ENCODE peak calls at places on chromosomes 7 and 10, in seven cellular contexts. X, A, N, Q, F, G and C are unnamed samples.

GRCh38 chr7:12127490-12127889 is 83.6 kb upstream of the TMEM106B start:
- DNase-seq in A (no peak), F (no peak), G (no peak), Q (no peak), X (peak), N (peak), C (no peak)

GRCh38 chr10:52316005-52316404 is 1.9 kb downstream of the DKK1 start:
- DNase-seq in A (no peak), X (no peak), G (no peak), F (no peak), N (peak), Q (no peak), C (no peak)

GRCh38 chr7:140304071-140304799 is 94.1 kb downstream of the SLC37A3 start:
- DNase-seq in X (peak), N (peak), G (no peak), F (no peak), Q (no peak), A (no peak), C (no peak)

GRCh38 chr10:124092270-124093075 is 925 bp downstream of the CHST15 start:
- DNase-seq in F (peak), A (peak), X (peak), N (no peak), Q (no peak), G (no peak), C (no peak)

GRCh38 chr7:103573479-103574058 is 127.6 kb upstream of the SLC26A5 start:
- DNase-seq in F (no peak), X (peak), A (peak), N (peak), Q (no peak), G (no peak), C (no peak)

GRCh38 chr7:84847790-84848189 is 339.1 kb downstream of the SEMA3D start:
- DNase-seq in G (no peak), X (peak), A (no peak), F (no peak), N (peak), Q (no peak), C (no peak)

GRCh38 chr7:158299607-158300006 is 288.0 kb downstream of the PTPRN2 start:
- DNase-seq in N (no peak), F (no peak), A (no peak), G (no peak), Q (no peak), X (no peak), C (no peak)

GRCh38 chr7:153576096-153576495 is 476.1 kb upstream of the DPP6 start:
- DNase-seq in F (no peak), X (no peak), A (no peak), N (no peak), G (no peak), Q (no peak), C (no peak)

GRCh38 chr10:58742141-58742540 is 229.5 kb downstream of the BICC1 start:
- DNase-seq in F (no peak), X (peak), Q (no peak), A (no peak), G (no peak), N (peak), C (no peak)

GRCh38 chr10:3439183-3439582 is 266.6 kb upstream of the PITRM1 start:
- DNase-seq in F (no peak), A (no peak), X (no peak), Q (no peak), G (no peak), N (no peak), C (no peak)

GRCh38 chr10:74008212-74008731 is 10.4 kb downstream of the VCL start:
- DNase-seq in A (no peak), Q (no peak), F (no peak), G (no peak), X (peak), N (peak), C (no peak)

GRCh38 chr7:2522780-2523433 is 3.3 kb downstream of the LFNG start:
- DNase-seq in F (no peak), A (no peak), N (no peak), Q (no peak), G (no peak), X (peak), C (no peak)

GRCh38 chr7:105224884-105225651 is 163.7 kb downstream of the SRPK2 start:
- DNase-seq in Q (no peak), N (peak), F (no peak), X (peak), G (no peak), A (no peak), C (no peak)

GRCh38 chr10:18005781-18006456 is 54.2 kb downstream of the SLC39A12 start:
- DNase-seq in G (no peak), F (peak), Q (no peak), N (peak), A (no peak), X (peak), C (no peak)

GRCh38 chr7:130614449-130614848 is 54.1 kb downstream of the COPG2 start:
- DNase-seq in Q (no peak), N (no peak), A (no peak), X (no peak), F (no peak), G (no peak), C (no peak)

GRCh38 chr10:126186746-126187145 is 201.5 kb downstream of the ADAM12 start:
- DNase-seq in X (peak), N (no peak), A (no peak), G (no peak), Q (no peak), F (no peak), C (no peak)

GRCh38 chr10:30392564-30392990 is 41.4 kb upstream of the MAP3K8 start:
- DNase-seq in X (peak), A (peak), G (peak), F (peak), Q (peak), N (peak), C (peak)

GRCh38 chr7:93231264-93231663 is 902 bp upstream of the VPS50 start:
- DNase-seq in Q (no peak), F (no peak), A (no peak), N (peak), X (no peak), G (no peak), C (no peak)

GRCh38 chr7:149321978-149322541 is 60.1 kb downstream of the ZNF783 start:
- DNase-seq in N (peak), G (no peak), F (no peak), A (no peak), X (peak), Q (no peak), C (no peak)

GRCh38 chr10:84715911-84716310 is 387.5 kb downstream of the CCSER2 start:
- DNase-seq in N (no peak), G (peak), F (no peak), Q (no peak), X (peak), A (peak), C (no peak)

GRCh38 chr10:85545874-85546273 is 820.7 kb downstream of the GRID1 start:
- DNase-seq in G (no peak), F (no peak), A (no peak), X (no peak), Q (no peak), N (no peak), C (no peak)

GRCh38 chr10:58152698-58153263 is 114.9 kb downstream of the IPMK start:
- DNase-seq in N (peak), A (peak), X (peak), F (peak), Q (peak), G (no peak), C (no peak)

GRCh38 chr7:75650671-75651070 is 88.1 kb downstream of the HIP1 start:
- DNase-seq in N (no peak), G (peak), Q (no peak), F (peak), X (no peak), A (no peak), C (no peak)

GRCh38 chr10:60518745-60519144 is 129.1 kb upstream of the ANK3 start:
- DNase-seq in N (no peak), A (no peak), G (no peak), F (no peak), Q (no peak), X (no peak), C (no peak)

GRCh38 chr7:2663121-2663886 is 24.7 kb upstream of the AMZ1 start:
- DNase-seq in A (no peak), X (no peak), N (no peak), Q (no peak), F (no peak), G (no peak), C (no peak)

GRCh38 chr7:95342642-95343252 is 18.4 kb upstream of the PON1 start:
- DNase-seq in G (no peak), N (no peak), Q (no peak), F (no peak), X (no peak), A (no peak), C (no peak)

GRCh38 chr10:101161494-101162299 is 30.6 kb downstream of the TLX1 start:
- DNase-seq in G (peak), N (peak), F (peak), A (peak), X (peak), Q (peak), C (peak)

GRCh38 chr7:18320422-18320821 is 175.1 kb upstream of the HDAC9 start:
- DNase-seq in F (no peak), A (no peak), G (no peak), N (no peak), X (no peak), Q (no peak), C (no peak)

GRCh38 chr10:107072028-107072427 is 92.5 kb downstream of the SORCS1 start:
- DNase-seq in A (no peak), N (no peak), Q (no peak), X (no peak), F (no peak), G (no peak), C (no peak)

GRCh38 chr7:3210531-3210930 is 90.5 kb upstream of the SDK1 start:
- DNase-seq in G (no peak), F (no peak), A (peak), X (no peak), N (no peak), Q (no peak), C (no peak)

GRCh38 chr7:107948645-107949442 is 54.1 kb downstream of the LAMB1 start:
- DNase-seq in N (peak), G (no peak), F (no peak), A (no peak), Q (no peak), X (peak), C (no peak)

GRCh38 chr10:95408931-95409873 is 118.4 kb upstream of the PDLIM1 start:
- DNase-seq in N (no peak), F (peak), A (no peak), Q (no peak), X (no peak), G (no peak), C (no peak)

GRCh38 chr7:4768597-4769569 is 6.5 kb upstream of the AP5Z1 start:
- DNase-seq in G (no peak), X (no peak), N (no peak), A (no peak), Q (no peak), F (no peak), C (no peak)

GRCh38 chr10:110226555-110226925 is 19.1 kb downstream of the MXI1 start:
- DNase-seq in Q (peak), N (peak), F (peak), G (no peak), X (peak), A (peak), C (peak)

GRCh38 chr7:15368653-15369052 is 193.2 kb downstream of the AGMO start:
- DNase-seq in X (no peak), G (no peak), Q (no peak), A (no peak), N (no peak), F (no peak), C (no peak)

GRCh38 chr7:15367897-15368296 is 193.9 kb downstream of the AGMO start:
- DNase-seq in Q (no peak), F (no peak), G (no peak), A (no peak), X (no peak), N (no peak), C (no peak)

DNA sequence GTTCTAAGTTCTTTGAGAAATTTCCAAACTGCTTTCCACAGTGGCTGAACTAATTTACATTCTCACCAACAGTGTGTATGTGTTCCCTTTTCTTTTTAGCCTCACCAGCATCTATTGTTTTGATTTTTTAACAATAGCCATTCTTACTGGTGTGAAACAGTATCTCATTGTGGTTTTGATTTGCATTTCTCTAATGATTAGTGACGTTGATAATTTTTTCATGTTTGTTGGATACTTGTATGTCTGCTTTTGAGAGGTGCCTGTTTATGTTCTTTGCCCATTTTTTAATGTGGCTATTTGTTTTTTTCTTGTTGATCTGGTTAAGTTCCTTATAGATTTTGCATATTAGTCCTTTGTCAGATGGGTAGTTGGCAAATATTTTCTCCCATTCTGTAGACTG is 191.4 kb downstream of the AGMO start:
- DNase-seq in N (no peak), Q (no peak), F (no peak), X (no peak), G (no peak), A (no peak), C (no peak)
- TF ChIP-seq CTCF in N (no peak), Q (no peak), F (no peak), X (no peak), G (no peak), A (no peak), C (no peak)

DNA sequence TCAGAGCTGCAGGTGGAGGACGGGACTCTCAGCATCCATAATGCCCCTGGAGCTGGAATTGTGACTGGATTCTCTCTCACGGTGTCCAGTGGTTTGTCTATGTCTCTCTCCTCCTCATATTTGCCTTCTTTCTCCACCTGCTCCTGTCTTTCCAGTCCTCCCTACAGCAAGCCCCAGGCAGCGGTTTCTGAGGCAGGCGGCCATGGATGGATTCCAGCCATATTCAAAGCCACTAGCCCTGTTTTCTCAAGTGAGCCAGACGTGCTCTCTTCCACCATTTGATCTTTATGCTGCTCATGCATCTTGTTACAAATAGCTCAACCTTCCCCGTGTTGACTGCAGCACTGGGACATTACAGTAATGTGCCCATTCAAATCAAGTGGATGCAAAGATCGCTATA is 387.2 kb upstream of the PODXL start:
- DNase-seq in A (no peak), G (no peak), Q (no peak), F (no peak), X (no peak), N (no peak), C (no peak)
- TF ChIP-seq CTCF in A (no peak), G (no peak), Q (no peak), F (no peak), X (no peak), N (no peak), C (no peak)

GRCh38 chr10:97888641-97889262 is 39.1 kb downstream of the GOLGA7B start:
- DNase-seq in F (no peak), Q (no peak), A (no peak), G (no peak), X (peak), N (peak), C (no peak)
- TF ChIP-seq CTCF in F (no peak), Q (no peak), A (peak), G (no peak), X (no peak), N (no peak), C (no peak)

DNA sequence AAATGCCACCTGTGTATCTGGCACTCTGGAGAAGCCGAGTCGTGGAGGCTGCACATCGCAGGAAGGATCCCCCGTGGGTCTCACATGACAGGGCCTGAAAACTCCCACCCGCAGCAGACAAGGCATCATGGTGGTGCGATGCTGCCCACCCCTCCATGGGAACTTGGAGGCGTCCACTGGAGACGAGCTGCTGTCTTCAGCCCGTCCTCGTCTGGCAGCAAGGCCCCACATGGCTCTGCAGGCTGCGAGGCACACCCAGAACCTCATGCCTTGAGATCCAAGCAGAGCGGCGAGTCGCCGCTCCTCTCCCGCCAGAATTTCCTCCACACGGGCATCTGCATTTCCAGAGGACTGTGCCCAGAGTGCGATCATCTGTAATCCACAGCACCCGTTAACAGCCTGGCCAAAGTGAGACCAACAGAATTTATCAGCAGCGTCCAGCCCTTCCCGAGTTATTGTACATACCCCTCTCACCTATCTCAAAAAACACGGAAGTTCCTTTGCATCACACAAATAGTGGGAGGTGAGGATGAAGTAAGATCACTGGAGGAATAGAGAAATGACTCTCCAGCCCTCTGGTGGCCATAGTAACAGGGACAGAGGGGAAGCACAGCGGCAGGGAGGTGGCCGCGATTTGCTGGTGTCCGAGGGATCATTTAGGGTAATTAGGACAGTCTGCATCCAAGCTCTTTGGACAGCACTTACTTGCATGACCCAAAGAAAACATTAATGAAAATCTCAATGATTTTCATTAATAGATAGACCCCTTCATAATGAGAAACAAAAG is 292.4 kb downstream of the USP6NL start:
- DNase-seq in A (no peak), N (no peak), Q (no peak), F (no peak), X (no peak), G (no peak), C (no peak)
- TF ChIP-seq CTCF in A (no peak), N (no peak), Q (no peak), F (no peak), X (no peak), G (no peak), C (no peak)

GRCh38 chr7:129495987-129496386 is 6.3 kb upstream of the SMKR1 start:
- DNase-seq in X (no peak), N (no peak), A (no peak), G (no peak), F (no peak), Q (no peak), C (no peak)

GRCh38 chr7:129492406-129492805 is 9.9 kb upstream of the SMKR1 start:
- DNase-seq in X (peak), A (no peak), F (no peak), G (no peak), N (no peak), Q (no peak), C (no peak)

GRCh38 chr7:129496653-129497052 is 5.7 kb upstream of the SMKR1 start:
- DNase-seq in F (no peak), X (no peak), G (no peak), A (no peak), Q (no peak), N (no peak), C (no peak)

GRCh38 chr7:129494041-129494440 is 8.3 kb upstream of the SMKR1 start:
- DNase-seq in A (no peak), Q (no peak), F (no peak), G (no peak), N (peak), X (peak), C (no peak)

GRCh38 chr7:129493555-129493954 is 8.8 kb upstream of the SMKR1 start:
- DNase-seq in N (peak), F (no peak), G (no peak), A (no peak), Q (no peak), X (peak), C (no peak)
- TF ChIP-seq CTCF in N (peak), F (no peak), G (no peak), A (peak), Q (no peak), X (peak), C (no peak)

GRCh38 chr7:74625446-74625845 is 32.1 kb upstream of the GTF2I start:
- DNase-seq in N (peak), Q (no peak), F (no peak), G (no peak), A (no peak), X (peak), C (no peak)
- TF ChIP-seq CTCF in N (peak), Q (no peak), F (peak), G (no peak), A (peak), X (peak), C (no peak)

GRCh38 chr10:48525113-48525512 is 79.8 kb downstream of the ARHGAP22 start:
- DNase-seq in F (no peak), G (no peak), Q (no peak), A (no peak), N (no peak), X (no peak), C (no peak)

GRCh38 chr10:48523212-48523819 is 81.6 kb downstream of the ARHGAP22 start:
- DNase-seq in Q (no peak), X (peak), G (no peak), A (peak), N (peak), F (peak), C (no peak)

GRCh38 chr10:48522011-48522765 is 82.7 kb downstream of the ARHGAP22 start:
- DNase-seq in A (no peak), N (peak), X (no peak), G (no peak), Q (no peak), F (no peak), C (no peak)

GRCh38 chr10:48525956-48526355 is 78.9 kb downstream of the ARHGAP22 start:
- DNase-seq in F (no peak), A (no peak), X (no peak), Q (no peak), G (no peak), N (no peak), C (no peak)

DNA sequence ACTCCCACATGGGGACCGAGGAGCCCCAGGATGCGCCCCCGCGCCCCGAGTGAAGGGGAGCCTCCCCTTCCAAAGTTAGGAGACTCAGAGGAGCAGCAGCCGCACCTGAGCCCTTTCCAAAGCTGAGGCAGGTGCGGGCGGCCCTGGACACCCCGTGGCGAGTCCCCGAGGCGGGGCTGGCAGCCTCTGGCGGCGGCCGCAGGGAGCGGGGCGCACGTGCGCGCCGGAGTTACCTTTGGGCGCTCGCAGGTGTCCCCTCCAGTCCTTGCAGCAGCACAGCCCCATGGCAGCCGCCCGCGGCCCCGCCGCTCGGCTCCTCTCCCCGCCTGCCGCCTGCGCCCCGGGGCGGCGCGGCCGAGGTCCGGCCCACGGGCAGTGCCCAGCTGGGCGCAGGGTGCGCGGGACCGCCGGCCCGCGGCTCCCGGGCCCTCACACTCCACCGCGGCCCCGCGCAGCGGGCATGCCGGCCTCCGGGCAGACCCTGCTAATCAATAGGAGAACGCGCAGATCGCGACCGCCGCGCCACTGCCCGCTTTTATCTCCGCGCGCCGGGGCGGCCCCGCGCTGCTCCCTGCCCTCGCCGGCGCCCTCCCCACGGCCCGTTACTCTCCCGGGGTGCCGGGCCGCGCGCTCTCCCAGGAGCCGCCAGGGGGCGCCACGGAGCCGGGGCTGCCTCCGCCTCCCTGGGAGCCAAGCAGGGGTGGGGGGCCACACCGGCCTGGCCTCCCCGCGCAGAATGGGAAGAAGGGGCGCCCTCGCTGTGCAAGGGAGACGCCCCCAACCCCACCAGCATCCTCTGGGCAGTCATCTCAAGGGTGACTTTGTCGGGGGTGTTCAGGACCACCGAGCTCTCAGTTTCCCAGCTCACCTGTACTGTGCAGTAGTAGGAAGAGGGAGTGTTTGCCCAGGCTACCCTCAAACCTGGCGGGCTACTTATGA is 80.8 kb downstream of the ARHGAP22 start:
- DNase-seq in F (no peak), N (no peak), Q (no peak), G (peak), X (no peak), A (peak), C (no peak)
- TF ChIP-seq CTCF in F (peak), N (peak), Q (no peak), G (peak), X (peak), A (peak), C (no peak)

GRCh38 chr7:142788303-142789286 is 17.8 kb downstream of the PRSS2 start:
- DNase-seq in F (no peak), N (no peak), X (no peak), A (no peak), Q (no peak), G (no peak), C (no peak)
- TF ChIP-seq CTCF in F (no peak), N (no peak), X (no peak), A (no peak), Q (no peak), G (no peak), C (no peak)